ENCODE peak calls at places on chromosomes 7 and 10, in five cellular contexts. T is HCEC 1CT; M is AG08396; Y is activated T-cell treated with anti-CD3 and anti-CD28 coated beads, Interleukin-2, amount 50 U/mL, for 4 hours; Q is IMR-90. B is an unnamed sample.

GRCh38 chr10:12466701-12467100 is 117.4 kb downstream of the CAMK1D start:
- DNase-seq in Q (peak; percentile 18), Y (no peak), M (no peak), T (no peak), B (no peak)

GRCh38 chr7:150959739-150960734 is 18.1 kb downstream of the KCNH2 start:
- DNase-seq in T (no peak), Y (no peak), M (no peak), Q (no peak), B (no peak)

GRCh38 chr7:130734525-130735272 is 692 bp upstream of the KLF14 start:
- DNase-seq in Y (no peak), T (no peak), Q (peak; percentile 3), M (no peak), B (no peak)

GRCh38 chr10:119207713-119208552 is 562 bp downstream of the GRK5 start:
- DNase-seq in M (no peak), T (peak; percentile 49), Y (peak; percentile 14), Q (peak; percentile 62), B (peak; percentile 14)

GRCh38 chr10:101834341-101834740 is 9.3 kb downstream of the KCNIP2 start:
- DNase-seq in T (no peak), Y (no peak), Q (no peak), M (no peak), B (no peak)

GRCh38 chr7:47511698-47512370 is 70.1 kb downstream of the TNS3 start:
- DNase-seq in T (no peak), Q (no peak), M (no peak), Y (no peak), B (no peak)

GRCh38 chr7:2193120-2193519 is 39.6 kb downstream of the MAD1L1 start:
- DNase-seq in Q (no peak), M (no peak), Y (no peak), T (no peak), B (no peak)

GRCh38 chr10:930415-931325 is 835 bp downstream of the LARP4B start:
- DNase-seq in Y (no peak), M (peak; percentile 65), Q (peak; percentile 30), T (peak; percentile 35), B (no peak)

GRCh38 chr7:157428554-157428945 is 91.7 kb downstream of the DNAJB6 start:
- DNase-seq in Q (no peak), M (no peak), Y (no peak), T (no peak), B (no peak)

GRCh38 chr7:1981878-1982230 is 250.9 kb downstream of the MAD1L1 start:
- DNase-seq in T (no peak), Q (no peak), Y (no peak), M (no peak), B (no peak)

GRCh38 chr7:33130184-33130583 is 820 bp downstream of the BBS9 start:
- DNase-seq in M (peak; percentile 23), Q (peak; percentile 8), Y (no peak), T (peak; percentile 0), B (no peak)

GRCh38 chr7:142030294-142030693 is 34.6 kb downstream of the MGAM start:
- DNase-seq in M (no peak), T (peak; percentile 32), Y (no peak), Q (no peak), B (no peak)

GRCh38 chr10:91206427-91206826 is 14.0 kb upstream of the PCGF5 start:
- DNase-seq in T (no peak), Y (no peak), M (no peak), Q (no peak), B (no peak)

GRCh38 chr10:102501201-102502028 is 1.1 kb downstream of the ACTR1A start:
- DNase-seq in Q (peak; percentile 25), M (no peak), T (no peak), Y (no peak), B (no peak)

GRCh38 chr7:151964951-151965350 is 8.7 kb downstream of the GALNTL5 start:
- DNase-seq in Q (no peak), M (no peak), T (no peak), Y (no peak), B (no peak)

GRCh38 chr10:129382401-129382800 is 84.6 kb upstream of the MGMT start:
- DNase-seq in M (no peak), Y (no peak), T (no peak), Q (no peak), B (no peak)

GRCh38 chr7:1520574-1521234 is 9.8 kb upstream of the MAFK start:
- DNase-seq in M (peak; percentile 63), Q (peak; percentile 92), Y (no peak), T (peak; percentile 69), B (no peak)

GRCh38 chr7:13593854-13594253 is 395.6 kb downstream of the ETV1 start:
- DNase-seq in Y (no peak), Q (no peak), M (no peak), T (no peak), B (no peak)

GRCh38 chr10:71280825-71281224 is 38.2 kb upstream of the SLC29A3 start:
- DNase-seq in Q (no peak), M (no peak), Y (no peak), T (no peak), B (no peak)

GRCh38 chr7:102425639-102426267 is 7.6 kb upstream of the ORAI2 start:
- DNase-seq in M (no peak), T (no peak), Q (no peak), Y (peak; percentile 82), B (peak; percentile 79)

GRCh38 chr10:69220510-69220909 is 378 bp downstream of the HKDC1 start:
- DNase-seq in T (no peak), M (no peak), Y (no peak), Q (no peak), B (no peak)

GRCh38 chr7:46881507-46882127 is 700.3 kb downstream of the TNS3 start:
- DNase-seq in Y (no peak), M (no peak), Q (no peak), T (no peak), B (no peak)

GRCh38 chr10:89207801-89208551 is 859 bp upstream of the CH25H start:
- DNase-seq in Y (no peak), M (peak; percentile 49), Q (no peak), T (peak; percentile 13), B (peak; percentile 1)

GRCh38 chr7:127995866-127996215 is 35.4 kb downstream of the LRRC4 start:
- DNase-seq in Y (no peak), T (no peak), M (peak; percentile 29), Q (no peak), B (no peak)

GRCh38 chr10:130636303-130636702 is 500.1 kb downstream of the GLRX3 start:
- DNase-seq in Q (no peak), M (no peak), Y (no peak), T (no peak), B (no peak)

GRCh38 chr7:117468174-117468573 is 11.7 kb upstream of the CFTR start:
- DNase-seq in T (no peak), Y (no peak), M (no peak), Q (no peak), B (no peak)

GRCh38 chr7:132275384-132275783 is 300.9 kb downstream of the PLXNA4 start:
- DNase-seq in M (no peak), T (no peak), Q (no peak), Y (no peak), B (no peak)

GRCh38 chr10:31739759-31740158 is 188.9 kb downstream of the ARHGAP12 start:
- DNase-seq in Q (peak; percentile 52), Y (no peak), T (peak; percentile 27), M (no peak), B (no peak)

GRCh38 chr10:59064116-59064707 is 112.2 kb upstream of the PHYHIPL start:
- DNase-seq in T (no peak), Q (no peak), M (no peak), Y (no peak), B (no peak)

GRCh38 chr7:49166441-49166840 is 242.1 kb downstream of the CDC14C start:
- DNase-seq in T (no peak), Y (no peak), Q (no peak), M (no peak), B (no peak)

B was measured in activated CD4-positive, alpha-beta T cell treated with anti-CD3 and anti-CD28 coated beads, Interleukin-2, amount 50 U/mL, for 4 hours.